ENCODE peak calls at places on chromosomes 7 and 10, in eight cellular contexts. L is PC-3, P is GM23248, B is neural progenitor cell, H is H9, W is GM23338, T is IMR-90, K is Karpas-422. J is an unnamed sample. For H3K4me1, the result is how much of the 10 kb centered on the place peaks cover.

GRCh38 chr7:131173148-131173890 is 154.4 kb upstream of the MKLN1 start:
- DNase-seq in L (peak), P (peak), B (no peak), H (no peak), W (no peak), T (peak), K (no peak), J (no peak)

GRCh38 chr10:78559514-78560392 is 509.0 kb upstream of the ZMIZ1 start:
- DNase-seq in L (no peak), P (no peak), B (peak), H (peak), W (peak), T (no peak), K (no peak), J (no peak)

GRCh38 chr7:41189866-41190265 is 513.0 kb downstream of the INHBA start:
- DNase-seq in L (peak), P (peak), B (no peak), H (no peak), W (no peak), T (peak), K (no peak), J (no peak)

GRCh38 chr10:112429654-112430230 is 17.0 kb downstream of the ZDHHC6 start:
- DNase-seq in L (no peak), P (no peak), B (no peak), H (no peak), W (no peak), T (no peak), K (no peak), J (no peak)

GRCh38 chr7:25763461-25763860 is 388.5 kb upstream of the NFE2L3 start:
- DNase-seq in L (no peak), P (no peak), B (no peak), H (no peak), W (no peak), T (no peak), K (no peak), J (no peak)

GRCh38 chr7:93902777-93903423 is 3.5 kb upstream of the GNGT1 start:
- DNase-seq in L (peak), P (peak), B (peak), H (peak), W (peak), T (peak), K (peak), J (no peak)

GRCh38 chr10:47021850-47022249 is 110.6 kb downstream of the PTPN20 start:
- DNase-seq in L (no peak), P (no peak), B (no peak), H (no peak), W (no peak), T (no peak), K (no peak), J (no peak)

GRCh38 chr10:30701471-30702173 is 72.1 kb upstream of the LYZL2 start:
- DNase-seq in L (peak), P (peak), B (no peak), H (no peak), W (no peak), T (peak), K (peak), J (peak)

GRCh38 chr10:5070648-5071410 is 23.4 kb upstream of the AKR1C3 start:
- DNase-seq in L (no peak), P (peak), B (no peak), H (no peak), W (no peak), T (peak), K (no peak), J (no peak)

GRCh38 chr7:29224726-29225125 is 30.2 kb downstream of the CHN2 start:
- DNase-seq in L (peak), P (peak), B (no peak), H (no peak), W (no peak), T (no peak), K (no peak), J (no peak)

GRCh38 chr7:18570890-18571478 is 75.4 kb downstream of the HDAC9 start:
- DNase-seq in L (peak), P (peak), B (peak), H (no peak), W (peak), T (peak), K (no peak), J (no peak)

GRCh38 chr7:41882745-41883527 is 180.0 kb upstream of the INHBA start:
- DNase-seq in L (no peak), P (no peak), B (no peak), H (no peak), W (no peak), T (no peak), K (no peak), J (no peak)

GRCh38 chr10:69394020-69394419 is 22.7 kb downstream of the TACR2 start:
- DNase-seq in L (peak), P (peak), B (no peak), H (no peak), W (no peak), T (no peak), K (no peak), J (no peak)

GRCh38 chr7:108973075-108973474 is 403.4 kb downstream of the DNAJB9 start:
- DNase-seq in L (no peak), P (no peak), B (peak), H (no peak), W (peak), T (no peak), K (peak), J (no peak)

GRCh38 chr7:150737265-150738055 is at the start of gene GIMAP5:
- DNase-seq in L (no peak), P (no peak), B (no peak), H (no peak), W (no peak), T (no peak), K (no peak), J (peak)

GRCh38 chr10:71260622-71261325 is 48.4 kb downstream of the UNC5B start:
- DNase-seq in L (no peak), P (peak), B (peak), H (no peak), W (peak), T (peak), K (no peak), J (no peak)

GRCh38 chr7:50502001-50502684 is 52.0 kb upstream of the FIGNL1 start:
- DNase-seq in L (peak), P (peak), B (no peak), H (no peak), W (no peak), T (peak), K (no peak), J (no peak)

GRCh38 chr7:69982197-69982596 is 383.9 kb downstream of the AUTS2 start:
- DNase-seq in L (no peak), P (peak), B (peak), H (no peak), W (peak), T (no peak), K (no peak), J (no peak)

GRCh38 chr10:78306358-78306757 is 272.7 kb downstream of the RPS24 start:
- DNase-seq in L (no peak), P (no peak), B (no peak), H (no peak), W (no peak), T (no peak), K (no peak), J (no peak)

GRCh38 chr7:41910916-41911315 is 208.0 kb upstream of the INHBA start:
- DNase-seq in L (no peak), P (peak), B (no peak), H (no peak), W (no peak), T (peak), K (no peak), J (no peak)

GRCh38 chr7:70446448-70447143 is 685.3 kb upstream of the GALNT17 start:
- DNase-seq in L (no peak), P (no peak), B (peak), H (no peak), W (no peak), T (no peak), K (no peak), J (no peak)

GRCh38 chr10:110228066-110228465 is 20.7 kb downstream of the MXI1 start:
- DNase-seq in L (no peak), P (no peak), B (no peak), H (no peak), W (no peak), T (no peak), K (no peak), J (no peak)

GRCh38 chr10:77603529-77603927 is 34.1 kb downstream of the KCNMA1 start:
- DNase-seq in L (peak), P (peak), B (no peak), H (peak), W (peak), T (peak), K (peak), J (peak)

GRCh38 chr10:70368774-70369482 is 13.5 kb downstream of the LRRC20 start:
- DNase-seq in L (no peak), P (no peak), B (no peak), H (peak), W (peak), T (no peak), K (no peak), J (no peak)

GRCh38 chr7:109579876-109580275 is 1010.2 kb downstream of the DNAJB9 start:
- DNase-seq in L (no peak), P (no peak), B (peak), H (no peak), W (no peak), T (no peak), K (no peak), J (no peak)

GRCh38 chr7:44154703-44155102 is 13.6 kb upstream of the MYL7 start:
- DNase-seq in L (peak), P (no peak), B (no peak), H (no peak), W (no peak), T (no peak), K (no peak), J (no peak)

GRCh38 chr7:139108256-139109187 is 998 bp downstream of the ZC3HAV1 start:
- DNase-seq in L (peak), P (peak), B (peak), H (peak), W (peak), T (peak), K (peak), J (peak)

GRCh38 chr10:89502556-89502955 is 32.8 kb downstream of the SLC16A12 start:
- DNase-seq in L (peak), P (peak), B (no peak), H (no peak), W (no peak), T (peak), K (no peak), J (no peak)

GRCh38 chr7:8190121-8190895 is 71.7 kb downstream of the ICA1 start:
- DNase-seq in L (peak), P (peak), B (peak), H (no peak), W (peak), T (peak), K (peak), J (peak)

GRCh38 chr10:110340821-110341220 is 36.1 kb upstream of the SMNDC1 start:
- DNase-seq in L (no peak), P (peak), B (no peak), H (no peak), W (no peak), T (peak), K (peak), J (no peak)

GRCh38 chr7:85135931-85136330 is 50.9 kb downstream of the SEMA3D start:
- DNase-seq in L (peak), P (peak), B (no peak), H (no peak), W (no peak), T (peak), K (no peak), J (no peak)

GRCh38 chr7:38105874-38106483 is 72.1 kb upstream of the STARD3NL start:
- DNase-seq in L (peak), P (peak), B (peak), H (no peak), W (peak), T (peak), K (peak), J (peak)

GRCh38 chr7:47786557-47787248 is 161.6 kb downstream of the PKD1L1 start:
- DNase-seq in L (peak), P (peak), B (peak), H (peak), W (peak), T (peak), K (no peak), J (no peak)

GRCh38 chr7:116805100-116805544 is 57.3 kb upstream of the CAPZA2 start:
- DNase-seq in L (no peak), P (peak), B (no peak), H (no peak), W (no peak), T (peak), K (no peak), J (no peak)
- H3K4me1 ChIP-seq in L (half or more), P (half or more), B (under half), H (under half), W (under half), T (under half), K (under half), J (under half)

DNA sequence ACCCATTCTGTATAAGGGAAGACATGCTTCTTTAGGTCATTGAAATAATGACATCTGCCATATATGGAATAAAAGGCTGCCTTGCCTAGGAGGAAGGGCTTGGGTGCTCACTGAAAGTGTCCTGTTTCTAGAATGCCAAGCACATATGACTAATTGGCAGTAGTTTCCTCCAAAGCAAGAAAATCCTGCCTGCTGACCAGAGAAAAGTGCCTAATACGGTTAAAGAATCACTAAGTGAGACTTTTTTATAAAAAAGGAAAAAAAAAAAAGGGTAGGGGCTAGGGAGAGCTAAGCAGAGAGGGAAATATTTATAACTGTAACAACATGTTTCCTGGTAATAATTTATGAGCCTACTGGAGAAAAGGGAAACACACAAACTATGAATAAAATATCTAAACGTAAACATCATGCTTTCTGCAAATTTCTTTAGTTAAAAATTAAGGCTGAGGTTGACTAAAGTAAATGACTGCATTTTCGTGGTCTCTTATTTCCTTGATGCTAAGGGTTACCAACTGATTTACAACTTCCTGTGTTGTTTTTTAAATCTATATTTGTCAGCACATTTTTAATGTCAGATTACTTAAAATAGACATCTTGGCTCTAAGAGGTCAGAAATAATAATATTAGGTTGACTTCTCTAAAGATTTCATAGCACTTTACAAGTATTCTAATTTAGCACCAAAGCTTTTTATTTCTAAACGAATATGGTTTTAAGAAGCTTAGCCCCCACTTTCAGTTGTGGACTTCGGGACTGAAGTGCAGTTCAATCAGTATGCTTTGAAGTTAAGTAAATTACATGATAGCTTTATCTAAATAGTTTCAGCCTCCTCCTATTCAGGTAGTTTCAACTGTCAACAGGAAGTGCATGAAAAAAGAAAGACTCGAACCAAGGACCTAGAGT is 89.6 kb downstream of the CABCOCO1 start:
- DNase-seq in L (peak), P (peak), B (no peak), H (no peak), W (no peak), T (peak), K (no peak), J (no peak)
- H3K4me2 ChIP-seq in L (peak), P (peak), B (no peak), H (no peak), W (peak), T (peak), K (no peak), J (peak)

GRCh38 chr7:140416560-140416959 is 12.7 kb downstream of the RAB19 start:
- DNase-seq in L (no peak), P (no peak), B (no peak), H (no peak), W (no peak), T (no peak), K (no peak), J (peak)

GRCh38 chr7:140417456-140418155 is 13.7 kb downstream of the RAB19 start:
- DNase-seq in L (no peak), P (no peak), B (no peak), H (no peak), W (no peak), T (no peak), K (no peak), J (peak)

GRCh38 chr7:140418653-140419052 is 14.8 kb downstream of the RAB19 start:
- DNase-seq in L (no peak), P (no peak), B (no peak), H (no peak), W (no peak), T (no peak), K (no peak), J (no peak)

GRCh38 chr7:140415361-140415760 is 11.5 kb downstream of the RAB19 start:
- DNase-seq in L (no peak), P (no peak), B (no peak), H (no peak), W (no peak), T (no peak), K (no peak), J (no peak)
- H3K4me1 ChIP-seq in L (under half), P (under half), B (under half), H (under half), W (under half), T (under half), K (under half), J (under half)

GRCh38 chr10:60464659-60465058 is 75.0 kb upstream of the ANK3 start:
- DNase-seq in L (peak), P (no peak), B (no peak), H (no peak), W (no peak), T (no peak), K (no peak), J (no peak)

GRCh38 chr10:60465801-60466200 is 76.1 kb upstream of the ANK3 start:
- DNase-seq in L (peak), P (peak), B (no peak), H (no peak), W (no peak), T (peak), K (no peak), J (no peak)

GRCh38 chr10:60470091-60470490 is 80.4 kb upstream of the ANK3 start:
- DNase-seq in L (no peak), P (no peak), B (no peak), H (no peak), W (no peak), T (no peak), K (no peak), J (no peak)

GRCh38 chr10:60466267-60467201 is 76.9 kb upstream of the ANK3 start:
- DNase-seq in L (peak), P (peak), B (no peak), H (no peak), W (peak), T (peak), K (no peak), J (no peak)

GRCh38 chr10:60467202-60467546 is 77.5 kb upstream of the ANK3 start:
- DNase-seq in L (no peak), P (no peak), B (no peak), H (no peak), W (no peak), T (no peak), K (no peak), J (no peak)
- H3K4me2 ChIP-seq in L (peak), P (peak), B (no peak), H (no peak), W (no peak), T (peak), K (no peak), J (no peak)

GRCh38 chr7:134920026-134920758 is 66.1 kb upstream of the AGBL3 start:
- DNase-seq in L (peak), P (peak), B (no peak), H (no peak), W (no peak), T (peak), K (no peak), J (no peak)

GRCh38 chr7:134919240-134919641 is 67.1 kb upstream of the AGBL3 start:
- DNase-seq in L (peak), P (no peak), B (no peak), H (no peak), W (no peak), T (no peak), K (no peak), J (no peak)

GRCh38 chr7:134926396-134926795 is 59.9 kb upstream of the AGBL3 start:
- DNase-seq in L (peak), P (peak), B (no peak), H (no peak), W (no peak), T (peak), K (no peak), J (no peak)

GRCh38 chr7:134925766-134926165 is 60.5 kb upstream of the AGBL3 start:
- DNase-seq in L (no peak), P (no peak), B (no peak), H (no peak), W (no peak), T (no peak), K (no peak), J (no peak)

DNA sequence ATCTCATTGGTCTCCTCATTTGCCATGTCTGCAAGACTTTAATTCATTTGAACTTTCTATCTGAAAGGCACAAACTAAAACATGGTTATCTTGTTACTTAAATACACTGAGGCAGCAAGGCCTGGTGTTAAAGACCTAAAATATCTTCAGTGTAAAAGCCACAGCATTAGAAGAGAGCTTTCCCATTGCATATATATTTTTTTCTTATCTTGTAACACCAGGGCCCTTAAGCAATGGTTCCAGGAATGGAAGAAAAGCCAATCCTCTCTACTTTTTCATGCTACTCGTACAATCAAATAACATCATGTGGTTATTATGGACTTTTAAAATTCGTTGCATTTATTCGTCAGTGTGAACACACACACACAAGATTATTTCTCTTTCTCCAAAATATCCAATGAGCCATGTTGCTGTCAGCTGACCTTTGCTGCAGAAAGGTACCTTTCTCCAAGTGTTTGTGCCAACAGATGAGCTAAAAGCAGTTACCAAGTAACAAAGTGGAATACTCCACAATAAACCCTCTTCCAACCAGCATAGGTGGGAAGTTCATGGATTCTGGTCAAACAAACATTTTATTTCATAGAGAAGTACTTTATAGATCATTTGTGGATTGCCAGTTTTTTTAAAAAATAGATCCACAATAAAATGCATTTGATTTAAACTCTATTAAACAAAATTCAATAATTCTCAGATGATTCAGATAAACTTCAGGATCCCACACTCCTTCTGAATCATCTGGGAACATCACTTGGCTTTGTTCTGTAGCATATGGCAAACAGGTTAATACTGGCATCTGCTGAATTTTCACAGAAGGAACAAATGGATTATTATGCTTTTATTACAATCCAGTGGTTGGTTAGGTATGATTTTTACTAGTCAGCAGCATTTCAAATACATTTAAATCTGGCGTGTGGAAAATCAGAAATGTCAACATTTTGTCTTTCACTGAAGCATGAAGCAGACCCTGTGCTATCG is 63.3 kb upstream of the AGBL3 start:
- DNase-seq in L (no peak), P (peak), B (no peak), H (no peak), W (no peak), T (no peak), K (no peak), J (no peak)
- H3K4me1 ChIP-seq in L (under half), P (half or more), B (under half), H (under half), W (under half), T (under half), K (under half), J (under half)

GRCh38 chr7:140605337-140605736 is 35.3 kb downstream of the DENND2A start:
- DNase-seq in L (peak), P (peak), B (peak), H (peak), W (peak), T (peak), K (no peak), J (no peak)
- H3K4me2 ChIP-seq in L (peak), P (peak), B (no peak), H (no peak), W (no peak), T (peak), K (no peak), J (no peak)